ENCODE peak calls at places on chromosomes 11 and 22, in nine cellular contexts. One of them, this sample, is unnamed.

GRCh38 chr22:45680932-45681700 is 9.5 kb downstream of the ATXN10 start:
- DNase-seq in testis: no peak
- DNase-seq in Calu3: no peak
- DNase-seq in HFF-Myc: peak; percentile 52
- DNase-seq in mesothelial cell of epicardium: no peak
- DNase-seq in IMR-90: peak; percentile 90
- DNase-seq in foreskin fibroblast: peak; percentile 74
- DNase-seq in natural killer cell: no peak
- DNase-seq in H9: no peak
- DNase-seq in this sample: no peak

GRCh38 chr11:18563090-18563730 is 25.3 kb downstream of the UEVLD start:
- DNase-seq in testis: no peak
- DNase-seq in Calu3: no peak
- DNase-seq in HFF-Myc: no peak
- DNase-seq in mesothelial cell of epicardium: no peak
- DNase-seq in IMR-90: no peak
- DNase-seq in foreskin fibroblast: peak; percentile 36
- DNase-seq in natural killer cell: no peak
- DNase-seq in H9: no peak
- DNase-seq in this sample: no peak

GRCh38 chr11:107549253-107549953 is 16.1 kb downstream of the ALKBH8 start:
- DNase-seq in testis: no peak
- DNase-seq in Calu3: no peak
- DNase-seq in HFF-Myc: peak; percentile 33
- DNase-seq in mesothelial cell of epicardium: no peak
- DNase-seq in IMR-90: peak; percentile 51
- DNase-seq in foreskin fibroblast: peak; percentile 70
- DNase-seq in natural killer cell: no peak
- DNase-seq in H9: no peak
- DNase-seq in this sample: no peak

GRCh38 chr11:56637500-56637899 is 4.7 kb downstream of the OR5AP2 start:
- DNase-seq in testis: no peak
- DNase-seq in Calu3: no peak
- DNase-seq in HFF-Myc: no peak
- DNase-seq in mesothelial cell of epicardium: no peak
- DNase-seq in IMR-90: no peak
- DNase-seq in foreskin fibroblast: no peak
- DNase-seq in natural killer cell: no peak
- DNase-seq in H9: no peak
- DNase-seq in this sample: no peak

GRCh38 chr11:9060700-9061111 is 30.7 kb downstream of the SCUBE2 start:
- DNase-seq in testis: no peak
- DNase-seq in Calu3: peak; percentile 5
- DNase-seq in HFF-Myc: no peak
- DNase-seq in mesothelial cell of epicardium: no peak
- DNase-seq in IMR-90: no peak
- DNase-seq in foreskin fibroblast: no peak
- DNase-seq in natural killer cell: no peak
- DNase-seq in H9: peak; percentile 69
- DNase-seq in this sample: no peak

GRCh38 chr11:110011595-110011994 is 81.6 kb upstream of the ZC3H12C start:
- DNase-seq in testis: no peak
- DNase-seq in Calu3: no peak
- DNase-seq in HFF-Myc: no peak
- DNase-seq in mesothelial cell of epicardium: no peak
- DNase-seq in IMR-90: no peak
- DNase-seq in foreskin fibroblast: no peak
- DNase-seq in natural killer cell: no peak
- DNase-seq in H9: no peak
- DNase-seq in this sample: no peak

GRCh38 chr22:20957691-20958440 is 9.2 kb upstream of the AIFM3 start:
- DNase-seq in testis: no peak
- DNase-seq in Calu3: peak; percentile 52
- DNase-seq in HFF-Myc: no peak
- DNase-seq in mesothelial cell of epicardium: no peak
- DNase-seq in IMR-90: no peak
- DNase-seq in foreskin fibroblast: peak; percentile 74
- DNase-seq in natural killer cell: no peak
- DNase-seq in H9: peak; percentile 69
- DNase-seq in this sample: no peak

GRCh38 chr11:45859661-45860140 is 12.4 kb downstream of the CRY2 start:
- DNase-seq in testis: peak; percentile 95
- DNase-seq in Calu3: no peak
- DNase-seq in HFF-Myc: peak; percentile 81
- DNase-seq in mesothelial cell of epicardium: no peak
- DNase-seq in IMR-90: peak; percentile 99
- DNase-seq in foreskin fibroblast: peak; percentile 100
- DNase-seq in natural killer cell: no peak
- DNase-seq in H9: peak; percentile 68
- DNase-seq in this sample: peak; percentile 99

DNA sequence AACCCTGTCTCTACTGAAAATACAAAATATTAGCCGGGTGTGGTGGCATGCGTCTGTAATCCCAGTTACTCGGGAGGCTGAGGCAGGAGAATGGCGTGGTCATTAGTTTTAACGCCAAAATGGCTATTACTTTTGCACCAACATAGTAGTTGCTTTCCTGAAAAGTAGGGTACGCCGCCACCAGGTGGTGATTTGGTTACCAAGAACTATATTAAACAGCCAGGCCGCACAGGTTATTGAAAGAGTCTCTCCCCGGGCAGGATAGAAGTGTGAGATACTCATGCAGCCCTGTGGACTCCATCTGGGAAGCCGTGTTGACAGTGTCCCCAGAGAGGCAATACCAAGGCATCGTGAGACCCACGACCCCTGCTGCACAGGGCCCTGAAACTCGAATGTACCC is 24.6 kb upstream of the LRRC32 start:
- DNase-seq in testis: no peak
- DNase-seq in Calu3: no peak
- DNase-seq in HFF-Myc: no peak
- DNase-seq in mesothelial cell of epicardium: no peak
- DNase-seq in IMR-90: no peak
- DNase-seq in foreskin fibroblast: peak; percentile 58
- DNase-seq in natural killer cell: no peak
- DNase-seq in H9: no peak
- DNase-seq in this sample: no peak
- TF ChIP-seq CTCF in testis: no peak
- TF ChIP-seq CTCF in Calu3: no peak
- TF ChIP-seq CTCF in HFF-Myc: no peak
- TF ChIP-seq CTCF in mesothelial cell of epicardium: no peak
- TF ChIP-seq CTCF in IMR-90: no peak
- TF ChIP-seq CTCF in foreskin fibroblast: no peak
- TF ChIP-seq CTCF in natural killer cell: no peak
- TF ChIP-seq CTCF in H9: peak; percentile 33
- TF ChIP-seq CTCF in this sample: no peak

DNA sequence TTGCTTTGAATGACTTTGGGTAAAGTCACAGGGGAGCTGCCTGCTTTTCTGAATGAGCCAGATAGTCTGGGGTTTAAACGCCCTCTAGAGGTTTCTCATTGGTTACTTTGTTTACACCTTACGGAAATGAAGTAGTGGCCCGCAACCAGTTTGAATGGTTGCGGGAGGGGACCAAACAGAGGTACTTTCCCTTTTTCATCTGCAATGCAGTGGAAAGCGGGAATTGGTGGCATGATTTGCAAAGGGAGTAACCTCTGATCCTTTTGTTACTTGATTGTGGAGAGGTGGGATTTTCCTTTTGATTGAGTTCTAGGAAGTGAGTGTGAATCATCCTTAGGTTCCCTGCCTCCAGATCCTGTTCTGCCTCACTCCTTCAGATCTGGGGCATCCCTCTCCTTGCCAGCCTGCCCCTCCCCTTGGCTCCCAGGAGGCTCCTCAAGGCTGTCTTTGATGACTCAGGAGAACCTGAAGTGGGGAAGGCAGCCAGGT is 15.9 kb upstream of the GLYATL1 start:
- DNase-seq in testis: no peak
- DNase-seq in Calu3: no peak
- DNase-seq in HFF-Myc: no peak
- DNase-seq in mesothelial cell of epicardium: no peak
- DNase-seq in IMR-90: peak; percentile 46
- DNase-seq in foreskin fibroblast: peak; percentile 62
- DNase-seq in natural killer cell: no peak
- DNase-seq in H9: peak; percentile 78
- DNase-seq in this sample: no peak
- TF ChIP-seq CTCF in testis: no peak
- TF ChIP-seq CTCF in Calu3: no peak
- TF ChIP-seq CTCF in HFF-Myc: peak; percentile 36
- TF ChIP-seq CTCF in mesothelial cell of epicardium: no peak
- TF ChIP-seq CTCF in IMR-90: peak; percentile 37
- TF ChIP-seq CTCF in foreskin fibroblast: peak; percentile 32
- TF ChIP-seq CTCF in natural killer cell: no peak
- TF ChIP-seq CTCF in H9: peak; percentile 65
- TF ChIP-seq CTCF in this sample: peak; percentile 41

GRCh38 chr11:5203366-5203765 is 2.9 kb upstream of the OR51V1 start:
- DNase-seq in testis: no peak
- DNase-seq in Calu3: no peak
- DNase-seq in HFF-Myc: no peak
- DNase-seq in mesothelial cell of epicardium: no peak
- DNase-seq in IMR-90: peak; percentile 71
- DNase-seq in foreskin fibroblast: peak; percentile 78
- DNase-seq in natural killer cell: no peak
- DNase-seq in H9: no peak
- DNase-seq in this sample: peak; percentile 20
- TF ChIP-seq CTCF in testis: no peak
- TF ChIP-seq CTCF in Calu3: no peak
- TF ChIP-seq CTCF in HFF-Myc: no peak
- TF ChIP-seq CTCF in mesothelial cell of epicardium: no peak
- TF ChIP-seq CTCF in IMR-90: no peak
- TF ChIP-seq CTCF in foreskin fibroblast: no peak
- TF ChIP-seq CTCF in natural killer cell: no peak
- TF ChIP-seq CTCF in H9: no peak
- TF ChIP-seq CTCF in this sample: no peak

GRCh38 chr11:116170526-116171120 is 602.2 kb downstream of the BUD13 start:
- DNase-seq in testis: no peak
- DNase-seq in Calu3: peak; percentile 32
- DNase-seq in HFF-Myc: no peak
- DNase-seq in mesothelial cell of epicardium: no peak
- DNase-seq in IMR-90: no peak
- DNase-seq in foreskin fibroblast: no peak
- DNase-seq in natural killer cell: no peak
- DNase-seq in H9: peak; percentile 42
- DNase-seq in this sample: no peak
- TF ChIP-seq CTCF in testis: no peak
- TF ChIP-seq CTCF in Calu3: no peak
- TF ChIP-seq CTCF in HFF-Myc: no peak
- TF ChIP-seq CTCF in mesothelial cell of epicardium: no peak
- TF ChIP-seq CTCF in IMR-90: no peak
- TF ChIP-seq CTCF in foreskin fibroblast: no peak
- TF ChIP-seq CTCF in natural killer cell: no peak
- TF ChIP-seq CTCF in H9: peak; percentile 59
- TF ChIP-seq CTCF in this sample: no peak

DNA sequence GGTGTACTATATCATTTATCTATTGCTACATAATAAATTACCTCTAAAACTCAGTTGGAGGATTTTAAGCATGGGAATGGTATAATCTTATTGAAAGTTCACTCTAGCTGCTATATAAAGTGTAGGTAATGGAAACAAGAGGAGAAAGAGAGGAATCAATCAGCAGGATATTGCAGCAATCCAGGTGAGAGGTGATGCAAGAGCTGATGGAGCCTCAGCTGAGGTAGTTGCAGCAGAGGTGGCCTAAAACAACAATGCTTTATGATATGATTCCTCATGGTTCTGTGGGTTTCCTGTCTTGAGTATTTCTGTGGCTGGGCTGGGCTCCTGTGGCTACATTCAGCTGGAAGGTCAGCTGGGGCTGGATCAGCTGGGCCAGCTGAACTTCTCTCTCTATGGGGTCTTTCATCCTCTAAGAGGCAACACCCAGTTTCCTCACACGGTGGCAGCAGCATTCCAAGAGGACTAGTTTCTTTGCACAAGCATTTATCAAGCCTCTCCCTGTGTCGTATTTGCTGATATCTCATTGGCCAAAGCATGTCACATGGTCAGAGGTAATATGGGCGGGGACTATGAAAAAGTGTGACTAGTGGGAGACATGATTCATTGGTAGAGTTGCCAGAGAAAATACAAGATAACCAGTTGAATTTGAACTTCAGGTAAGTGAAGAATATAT is 135.4 kb upstream of the LARGE1 start:
- DNase-seq in testis: peak; percentile 14
- DNase-seq in Calu3: no peak
- DNase-seq in HFF-Myc: no peak
- DNase-seq in mesothelial cell of epicardium: no peak
- DNase-seq in IMR-90: no peak
- DNase-seq in foreskin fibroblast: no peak
- DNase-seq in natural killer cell: no peak
- DNase-seq in H9: peak; percentile 82
- DNase-seq in this sample: no peak
- TF ChIP-seq CTCF in testis: no peak
- TF ChIP-seq CTCF in Calu3: no peak
- TF ChIP-seq CTCF in HFF-Myc: no peak
- TF ChIP-seq CTCF in mesothelial cell of epicardium: no peak
- TF ChIP-seq CTCF in IMR-90: no peak
- TF ChIP-seq CTCF in foreskin fibroblast: no peak
- TF ChIP-seq CTCF in natural killer cell: no peak
- TF ChIP-seq CTCF in H9: peak; percentile 73
- TF ChIP-seq CTCF in this sample: no peak

GRCh38 chr11:65016705-65017104 is 2.7 kb downstream of the ARL2 start:
- DNase-seq in testis: no peak
- DNase-seq in Calu3: no peak
- DNase-seq in HFF-Myc: no peak
- DNase-seq in mesothelial cell of epicardium: no peak
- DNase-seq in IMR-90: no peak
- DNase-seq in foreskin fibroblast: no peak
- DNase-seq in natural killer cell: no peak
- DNase-seq in H9: peak; percentile 44
- DNase-seq in this sample: no peak
- TF ChIP-seq CTCF in testis: no peak
- TF ChIP-seq CTCF in Calu3: no peak
- TF ChIP-seq CTCF in HFF-Myc: no peak
- TF ChIP-seq CTCF in mesothelial cell of epicardium: no peak
- TF ChIP-seq CTCF in IMR-90: no peak
- TF ChIP-seq CTCF in foreskin fibroblast: no peak
- TF ChIP-seq CTCF in natural killer cell: no peak
- TF ChIP-seq CTCF in H9: peak; percentile 23
- TF ChIP-seq CTCF in this sample: no peak

GRCh38 chr11:118910309-118911112 is 15.2 kb downstream of the BCL9L start:
- DNase-seq in testis: peak; percentile 72
- DNase-seq in Calu3: peak; percentile 76
- DNase-seq in HFF-Myc: no peak
- DNase-seq in mesothelial cell of epicardium: peak; percentile 83
- DNase-seq in IMR-90: peak; percentile 92
- DNase-seq in foreskin fibroblast: peak; percentile 95
- DNase-seq in natural killer cell: peak; percentile 64
- DNase-seq in H9: peak; percentile 94
- DNase-seq in this sample: peak; percentile 83
- TF ChIP-seq CTCF in testis: no peak
- TF ChIP-seq CTCF in Calu3: no peak
- TF ChIP-seq CTCF in HFF-Myc: no peak
- TF ChIP-seq CTCF in mesothelial cell of epicardium: peak; percentile 19
- TF ChIP-seq CTCF in IMR-90: no peak
- TF ChIP-seq CTCF in foreskin fibroblast: no peak
- TF ChIP-seq CTCF in natural killer cell: no peak
- TF ChIP-seq CTCF in H9: no peak
- TF ChIP-seq CTCF in this sample: no peak

GRCh38 chr11:125075900-125076317 is 12.8 kb downstream of the SLC37A2 start:
- DNase-seq in testis: no peak
- DNase-seq in Calu3: no peak
- DNase-seq in HFF-Myc: no peak
- DNase-seq in mesothelial cell of epicardium: no peak
- DNase-seq in IMR-90: no peak
- DNase-seq in foreskin fibroblast: peak; percentile 31
- DNase-seq in natural killer cell: no peak
- DNase-seq in H9: no peak
- DNase-seq in this sample: no peak
- TF ChIP-seq CTCF in testis: no peak
- TF ChIP-seq CTCF in Calu3: no peak
- TF ChIP-seq CTCF in HFF-Myc: no peak
- TF ChIP-seq CTCF in mesothelial cell of epicardium: no peak
- TF ChIP-seq CTCF in IMR-90: no peak
- TF ChIP-seq CTCF in foreskin fibroblast: no peak
- TF ChIP-seq CTCF in natural killer cell: no peak
- TF ChIP-seq CTCF in H9: peak; percentile 31
- TF ChIP-seq CTCF in this sample: no peak

This sample was measured in AG09319.